ENCODE peak calls at places on chromosomes 4 and X, in seven cellular contexts. C, T, U, B, P, E and S are unnamed samples.

GRCh38 chr4:82864336-82865001 is 26.5 kb downstream of the SEC31A start:
- DNase-seq in C (no peak), T (no peak), U (no peak), B (no peak), P (no peak), E (no peak), S (no peak)

GRCh38 chr4:100486496-100486895 is 31.3 kb downstream of the EMCN start:
- DNase-seq in C (no peak), T (no peak), U (no peak), B (no peak), P (peak; percentile 1), E (no peak), S (no peak)

GRCh38 chr4:109729155-109729562 is 711 bp downstream of the PLA2G12A start:
- DNase-seq in C (peak; percentile 25), T (no peak), U (peak; percentile 31), B (no peak), P (no peak), E (peak; percentile 7), S (peak; percentile 16)

GRCh38 chrX:138771042-138771441 is 59.5 kb upstream of the FGF13 start:
- DNase-seq in C (no peak), T (no peak), U (no peak), B (no peak), P (no peak), E (no peak), S (no peak)

GRCh38 chr4:32931475-32931874 is 2211.3 kb downstream of the PCDH7 start:
- DNase-seq in C (no peak), T (no peak), U (no peak), B (no peak), P (no peak), E (no peak), S (no peak)

GRCh38 chr4:21046121-21046520 is 345.9 kb downstream of the PACRGL start:
- DNase-seq in C (no peak), T (no peak), U (no peak), B (no peak), P (no peak), E (no peak), S (peak; percentile 11)

GRCh38 chrX:104098151-104098808 is 14.0 kb upstream of the ZCCHC18 start:
- DNase-seq in C (peak; percentile 38), T (peak; percentile 45), U (peak; percentile 72), B (peak; percentile 21), P (peak; percentile 43), E (peak; percentile 77), S (peak; percentile 83)

GRCh38 chr4:100041646-100042045 is 91.6 kb upstream of the H2AZ1 start:
- DNase-seq in C (no peak), T (no peak), U (no peak), B (no peak), P (no peak), E (peak; percentile 3), S (peak; percentile 3)

GRCh38 chr4:8788174-8788573 is 83.5 kb downstream of the HMX1 start:
- DNase-seq in C (no peak), T (no peak), U (no peak), B (no peak), P (no peak), E (no peak), S (no peak)

GRCh38 chr4:106315476-106315967 is 487 bp downstream of the TBCK start:
- DNase-seq in C (peak; percentile 31), T (no peak), U (peak; percentile 62), B (no peak), P (no peak), E (peak; percentile 34), S (peak; percentile 18)

GRCh38 chr4:124854968-124855367 is 142.4 kb upstream of the ANKRD50 start:
- DNase-seq in C (no peak), T (no peak), U (no peak), B (no peak), P (no peak), E (peak; percentile 51), S (peak; percentile 8)

GRCh38 chr4:153115322-153116100 is 88.7 kb upstream of the TRIM2 start:
- DNase-seq in C (no peak), T (no peak), U (peak; percentile 47), B (peak; percentile 44), P (no peak), E (peak; percentile 77), S (peak; percentile 59)

GRCh38 chrX:16278927-16279326 is 111.6 kb downstream of the MAGEB17 start:
- DNase-seq in C (no peak), T (no peak), U (no peak), B (no peak), P (peak; percentile 30), E (no peak), S (no peak)

GRCh38 chrX:10512258-10512657 is 108.1 kb downstream of the MID1 start:
- DNase-seq in C (no peak), T (no peak), U (no peak), B (no peak), P (no peak), E (peak; percentile 58), S (peak; percentile 36)

GRCh38 chr4:85968945-85969830 is 390.7 kb downstream of the MAPK10 start:
- DNase-seq in C (peak; percentile 21), T (peak; percentile 15), U (peak; percentile 59), B (no peak), P (no peak), E (peak; percentile 72), S (peak; percentile 84)

GRCh38 chrX:96994088-96994487 is 110.4 kb downstream of the RPA4 start:
- DNase-seq in C (no peak), T (no peak), U (no peak), B (no peak), P (no peak), E (no peak), S (no peak)

GRCh38 chrX:22800360-22800759 is 199.4 kb upstream of the DDX53 start:
- DNase-seq in C (no peak), T (peak; percentile 66), U (peak; percentile 7), B (peak; percentile 58), P (peak; percentile 25), E (peak; percentile 89), S (peak; percentile 93)

GRCh38 chr4:169621754-169622481 is 1.5 kb downstream of the CLCN3 start:
- DNase-seq in C (peak; percentile 21), T (peak; percentile 77), U (peak; percentile 29), B (no peak), P (no peak), E (peak; percentile 90), S (peak; percentile 65)

GRCh38 chrX:135632353-135632752 is 81.1 kb upstream of the CT45A1 start:
- DNase-seq in C (no peak), T (no peak), U (no peak), B (no peak), P (no peak), E (no peak), S (no peak)

GRCh38 chr4:40480291-40480690 is 145.2 kb downstream of the CHRNA9 start:
- DNase-seq in C (no peak), T (no peak), U (no peak), B (no peak), P (peak; percentile 81), E (no peak), S (no peak)

GRCh38 chr4:71209161-71209560 is 129.7 kb upstream of the SLC4A4 start:
- DNase-seq in C (no peak), T (no peak), U (no peak), B (no peak), P (no peak), E (peak; percentile 82), S (peak; percentile 52)

DNA sequence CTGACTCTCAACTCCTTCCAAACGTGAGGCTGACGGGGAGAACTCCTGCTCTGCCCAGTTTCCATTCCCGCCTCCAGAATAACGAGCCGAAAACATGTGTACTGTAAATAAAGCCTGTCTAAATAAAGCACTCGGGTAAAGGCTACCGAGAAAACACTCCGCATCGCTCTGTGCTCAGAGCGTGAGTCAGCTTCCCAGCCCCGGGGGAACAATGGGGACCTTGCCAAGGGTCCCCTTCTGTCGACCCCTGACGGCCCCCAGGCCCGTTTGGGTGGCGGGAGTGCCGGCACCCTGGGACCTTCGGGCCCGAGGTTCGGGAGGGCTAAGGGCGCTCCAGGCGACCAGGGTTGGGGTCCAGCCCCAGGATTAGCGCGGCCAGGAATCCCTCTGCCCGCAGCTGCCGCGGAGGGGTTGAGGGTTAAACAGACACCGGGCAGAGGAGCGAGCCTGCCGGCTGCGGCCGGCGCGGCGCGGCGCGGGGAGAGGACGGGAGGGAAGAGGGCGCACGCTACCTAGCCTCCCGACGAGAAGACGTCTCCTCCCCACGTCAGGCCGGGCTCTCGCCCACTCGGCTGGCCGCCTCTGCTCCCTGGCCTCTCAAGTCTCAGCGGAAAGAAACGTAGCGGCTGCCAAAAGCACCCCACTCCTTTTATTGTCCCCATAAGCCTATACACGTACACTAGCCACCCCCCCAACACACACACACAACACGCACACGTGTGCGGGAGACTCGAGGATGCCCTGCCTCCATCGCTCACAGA is 85.5 kb downstream of the BCOR start:
- DNase-seq in C (no peak), T (no peak), U (peak; percentile 76), B (no peak), P (peak; percentile 11), E (peak; percentile 71), S (peak; percentile 57)
- H3K4me3 ChIP-seq in C (no peak overlapping the region), T (no peak overlapping the region), U (no peak overlapping the region), B (no peak overlapping the region), P (no peak overlapping the region), E (no peak overlapping the region), S (no peak overlapping the region)

GRCh38 chrX:144334577-144334976 is 450.7 kb downstream of the UBE2NL start:
- DNase-seq in C (peak; percentile 1), T (no peak), U (no peak), B (no peak), P (no peak), E (no peak), S (no peak)
- TF ChIP-seq CTCF in C (peak; percentile 27), T (no peak), U (peak; percentile 4), B (no peak), P (no peak), E (no peak), S (no peak)

DNA sequence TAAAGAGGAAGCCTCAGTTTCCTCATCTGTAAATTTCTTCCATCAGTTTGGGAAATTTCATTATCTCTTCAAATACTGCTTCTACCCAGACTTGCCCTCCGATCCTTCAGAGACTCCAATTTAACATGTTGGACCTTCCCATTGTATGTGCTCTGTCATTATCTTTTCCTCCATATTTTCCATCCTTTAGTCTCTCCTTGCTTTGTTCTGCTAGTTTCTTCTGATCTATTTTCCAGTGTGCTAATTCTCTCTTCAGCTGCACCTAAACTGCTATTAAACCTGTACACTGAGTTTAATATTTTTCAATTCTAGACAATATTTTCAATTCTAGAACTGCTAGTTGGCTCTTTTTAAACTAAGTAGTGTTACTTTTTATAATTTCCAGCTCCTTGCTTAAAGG is 65.5 kb downstream of the EVC start:
- DNase-seq in C (no peak), T (no peak), U (no peak), B (no peak), P (no peak), E (no peak), S (no peak)
- H3K4me3 ChIP-seq in C (no peak overlapping the region), T (no peak overlapping the region), U (peak overlapping the region; percentile 7), B (no peak overlapping the region), P (no peak overlapping the region), E (no peak overlapping the region), S (no peak overlapping the region)

GRCh38 chr4:48907706-48908477 is 1.3 kb upstream of the OCIAD2 start:
- DNase-seq in C (no peak), T (no peak), U (no peak), B (no peak), P (peak; percentile 41), E (no peak), S (no peak)

GRCh38 chr4:48905363-48906015 is 1.1 kb downstream of the OCIAD2 start:
- DNase-seq in C (peak; percentile 16), T (no peak), U (peak; percentile 71), B (no peak), P (no peak), E (peak; percentile 61), S (peak; percentile 72)

GRCh38 chr4:48908687-48909086 is 2.1 kb upstream of the OCIAD2 start:
- DNase-seq in C (no peak), T (no peak), U (no peak), B (no peak), P (no peak), E (no peak), S (no peak)

GRCh38 chr4:48904541-48905142 is 1.9 kb downstream of the OCIAD2 start:
- DNase-seq in C (no peak), T (no peak), U (no peak), B (no peak), P (no peak), E (peak; percentile 29), S (peak; percentile 18)

GRCh38 chr4:48906283-48907173 is at the start of gene OCIAD2:
- DNase-seq in C (no peak), T (no peak), U (peak; percentile 84), B (no peak), P (peak; percentile 90), E (no peak), S (peak; percentile 21)
- TF ChIP-seq CTCF in C (no peak), T (no peak), U (peak; percentile 24), B (no peak), P (no peak), E (no peak), S (no peak)